ENCODE peak calls at places on chromosomes 5 and 9, in eight cellular contexts. One of them, this sample, is unnamed.

GRCh38 chr5:35239476-35239875 is 9.2 kb upstream of the PRLR start:
- DNase-seq in C1 segment of cervical spinal cord: no peak
- DNase-seq in activated naive CD4-positive, alpha-beta T cell treated with anti-CD3 and anti-CD28 coated beads for 36 hours: no peak
- DNase-seq in iPS DF 6.9: no peak
- DNase-seq in NCI-H1092: no peak
- DNase-seq in heart left ventricle: no peak
- DNase-seq in right cardiac atrium: no peak
- DNase-seq in M059J: no peak
- DNase-seq in this sample: no peak

GRCh38 chr5:142314129-142314528 is 10.7 kb downstream of the SPRY4 start:
- DNase-seq in C1 segment of cervical spinal cord: no peak
- DNase-seq in activated naive CD4-positive, alpha-beta T cell treated with anti-CD3 and anti-CD28 coated beads for 36 hours: no peak
- DNase-seq in iPS DF 6.9: no peak
- DNase-seq in NCI-H1092: no peak
- DNase-seq in heart left ventricle: no peak
- DNase-seq in right cardiac atrium: no peak
- DNase-seq in M059J: no peak
- DNase-seq in this sample: no peak

GRCh38 chr9:32378993-32379729 is 5.3 kb upstream of the ACO1 start:
- DNase-seq in C1 segment of cervical spinal cord: peak
- DNase-seq in activated naive CD4-positive, alpha-beta T cell treated with anti-CD3 and anti-CD28 coated beads for 36 hours: peak
- DNase-seq in iPS DF 6.9: peak
- DNase-seq in NCI-H1092: peak
- DNase-seq in heart left ventricle: peak
- DNase-seq in right cardiac atrium: no peak
- DNase-seq in M059J: peak
- DNase-seq in this sample: no peak

GRCh38 chr9:76987594-76988200 is 31.8 kb upstream of the FOXB2 start:
- DNase-seq in C1 segment of cervical spinal cord: peak
- DNase-seq in activated naive CD4-positive, alpha-beta T cell treated with anti-CD3 and anti-CD28 coated beads for 36 hours: peak
- DNase-seq in iPS DF 6.9: peak
- DNase-seq in NCI-H1092: peak
- DNase-seq in heart left ventricle: no peak
- DNase-seq in right cardiac atrium: no peak
- DNase-seq in M059J: peak
- DNase-seq in this sample: no peak

GRCh38 chr5:171207256-171207866 is 101.7 kb upstream of the TLX3 start:
- DNase-seq in C1 segment of cervical spinal cord: no peak
- DNase-seq in activated naive CD4-positive, alpha-beta T cell treated with anti-CD3 and anti-CD28 coated beads for 36 hours: peak
- DNase-seq in iPS DF 6.9: peak
- DNase-seq in NCI-H1092: no peak
- DNase-seq in heart left ventricle: no peak
- DNase-seq in right cardiac atrium: no peak
- DNase-seq in M059J: peak
- DNase-seq in this sample: peak

GRCh38 chr5:159207616-159208507 is 1.5 kb downstream of the RNF145 start:
- DNase-seq in C1 segment of cervical spinal cord: peak
- DNase-seq in activated naive CD4-positive, alpha-beta T cell treated with anti-CD3 and anti-CD28 coated beads for 36 hours: peak
- DNase-seq in iPS DF 6.9: no peak
- DNase-seq in NCI-H1092: no peak
- DNase-seq in heart left ventricle: peak
- DNase-seq in right cardiac atrium: peak
- DNase-seq in M059J: peak
- DNase-seq in this sample: peak

GRCh38 chr9:135506327-135507103 is 6.0 kb downstream of the MRPS2 start:
- DNase-seq in C1 segment of cervical spinal cord: no peak
- DNase-seq in activated naive CD4-positive, alpha-beta T cell treated with anti-CD3 and anti-CD28 coated beads for 36 hours: no peak
- DNase-seq in iPS DF 6.9: no peak
- DNase-seq in NCI-H1092: no peak
- DNase-seq in heart left ventricle: no peak
- DNase-seq in right cardiac atrium: peak
- DNase-seq in M059J: no peak
- DNase-seq in this sample: no peak

GRCh38 chr9:79868532-79869189 is 296.9 kb downstream of the TLE4 start:
- DNase-seq in C1 segment of cervical spinal cord: no peak
- DNase-seq in activated naive CD4-positive, alpha-beta T cell treated with anti-CD3 and anti-CD28 coated beads for 36 hours: no peak
- DNase-seq in iPS DF 6.9: no peak
- DNase-seq in NCI-H1092: no peak
- DNase-seq in heart left ventricle: no peak
- DNase-seq in right cardiac atrium: peak
- DNase-seq in M059J: no peak
- DNase-seq in this sample: no peak

GRCh38 chr5:149671544-149671943 is 58.6 kb upstream of the PPARGC1B start:
- DNase-seq in C1 segment of cervical spinal cord: no peak
- DNase-seq in activated naive CD4-positive, alpha-beta T cell treated with anti-CD3 and anti-CD28 coated beads for 36 hours: no peak
- DNase-seq in iPS DF 6.9: no peak
- DNase-seq in NCI-H1092: peak
- DNase-seq in heart left ventricle: no peak
- DNase-seq in right cardiac atrium: no peak
- DNase-seq in M059J: no peak
- DNase-seq in this sample: no peak

GRCh38 chr9:81317939-81318338 is 371.4 kb downstream of the TLE1 start:
- DNase-seq in C1 segment of cervical spinal cord: no peak
- DNase-seq in activated naive CD4-positive, alpha-beta T cell treated with anti-CD3 and anti-CD28 coated beads for 36 hours: no peak
- DNase-seq in iPS DF 6.9: no peak
- DNase-seq in NCI-H1092: no peak
- DNase-seq in heart left ventricle: no peak
- DNase-seq in right cardiac atrium: no peak
- DNase-seq in M059J: peak
- DNase-seq in this sample: no peak

GRCh38 chr9:134434896-134435506 is 108.7 kb downstream of the RXRA start:
- DNase-seq in C1 segment of cervical spinal cord: peak
- DNase-seq in activated naive CD4-positive, alpha-beta T cell treated with anti-CD3 and anti-CD28 coated beads for 36 hours: no peak
- DNase-seq in iPS DF 6.9: no peak
- DNase-seq in NCI-H1092: peak
- DNase-seq in heart left ventricle: peak
- DNase-seq in right cardiac atrium: peak
- DNase-seq in M059J: peak
- DNase-seq in this sample: peak

GRCh38 chr5:103245773-103246172 is 12.8 kb upstream of the MACIR start:
- DNase-seq in C1 segment of cervical spinal cord: no peak
- DNase-seq in activated naive CD4-positive, alpha-beta T cell treated with anti-CD3 and anti-CD28 coated beads for 36 hours: no peak
- DNase-seq in iPS DF 6.9: no peak
- DNase-seq in NCI-H1092: no peak
- DNase-seq in heart left ventricle: no peak
- DNase-seq in right cardiac atrium: no peak
- DNase-seq in M059J: no peak
- DNase-seq in this sample: no peak

GRCh38 chr9:132756214-132756799 is 86.0 kb downstream of the GTF3C4 start:
- DNase-seq in C1 segment of cervical spinal cord: no peak
- DNase-seq in activated naive CD4-positive, alpha-beta T cell treated with anti-CD3 and anti-CD28 coated beads for 36 hours: no peak
- DNase-seq in iPS DF 6.9: no peak
- DNase-seq in NCI-H1092: no peak
- DNase-seq in heart left ventricle: no peak
- DNase-seq in right cardiac atrium: no peak
- DNase-seq in M059J: no peak
- DNase-seq in this sample: no peak

GRCh38 chr9:104863180-104863883 is 64.6 kb downstream of the ABCA1 start:
- DNase-seq in C1 segment of cervical spinal cord: peak
- DNase-seq in activated naive CD4-positive, alpha-beta T cell treated with anti-CD3 and anti-CD28 coated beads for 36 hours: peak
- DNase-seq in iPS DF 6.9: peak
- DNase-seq in NCI-H1092: peak
- DNase-seq in heart left ventricle: peak
- DNase-seq in right cardiac atrium: peak
- DNase-seq in M059J: peak
- DNase-seq in this sample: peak

GRCh38 chr9:116495725-116496124 is 191.4 kb upstream of the TRIM32 start:
- DNase-seq in C1 segment of cervical spinal cord: no peak
- DNase-seq in activated naive CD4-positive, alpha-beta T cell treated with anti-CD3 and anti-CD28 coated beads for 36 hours: no peak
- DNase-seq in iPS DF 6.9: no peak
- DNase-seq in NCI-H1092: no peak
- DNase-seq in heart left ventricle: no peak
- DNase-seq in right cardiac atrium: no peak
- DNase-seq in M059J: no peak
- DNase-seq in this sample: no peak

GRCh38 chr9:899440-900184 is 58.1 kb downstream of the DMRT1 start:
- DNase-seq in C1 segment of cervical spinal cord: no peak
- DNase-seq in activated naive CD4-positive, alpha-beta T cell treated with anti-CD3 and anti-CD28 coated beads for 36 hours: no peak
- DNase-seq in iPS DF 6.9: no peak
- DNase-seq in NCI-H1092: no peak
- DNase-seq in heart left ventricle: no peak
- DNase-seq in right cardiac atrium: no peak
- DNase-seq in M059J: no peak
- DNase-seq in this sample: no peak

GRCh38 chr9:61671276-61671973 is 481.6 kb downstream of the SPATA31A7 start:
- DNase-seq in C1 segment of cervical spinal cord: no peak
- DNase-seq in activated naive CD4-positive, alpha-beta T cell treated with anti-CD3 and anti-CD28 coated beads for 36 hours: no peak
- DNase-seq in iPS DF 6.9: no peak
- DNase-seq in NCI-H1092: no peak
- DNase-seq in heart left ventricle: no peak
- DNase-seq in right cardiac atrium: no peak
- DNase-seq in M059J: no peak
- DNase-seq in this sample: no peak

GRCh38 chr5:83034552-83035181 is 42.5 kb downstream of the TMEM167A start:
- DNase-seq in C1 segment of cervical spinal cord: no peak
- DNase-seq in activated naive CD4-positive, alpha-beta T cell treated with anti-CD3 and anti-CD28 coated beads for 36 hours: no peak
- DNase-seq in iPS DF 6.9: no peak
- DNase-seq in NCI-H1092: peak
- DNase-seq in heart left ventricle: no peak
- DNase-seq in right cardiac atrium: no peak
- DNase-seq in M059J: no peak
- DNase-seq in this sample: no peak

GRCh38 chr9:68619636-68620035 is 79.0 kb upstream of the TMEM252 start:
- DNase-seq in C1 segment of cervical spinal cord: no peak
- DNase-seq in activated naive CD4-positive, alpha-beta T cell treated with anti-CD3 and anti-CD28 coated beads for 36 hours: no peak
- DNase-seq in iPS DF 6.9: no peak
- DNase-seq in NCI-H1092: no peak
- DNase-seq in heart left ventricle: no peak
- DNase-seq in right cardiac atrium: no peak
- DNase-seq in M059J: peak
- DNase-seq in this sample: no peak

GRCh38 chr9:93321220-93321610 is 130.3 kb upstream of the FAM120A start:
- DNase-seq in C1 segment of cervical spinal cord: no peak
- DNase-seq in activated naive CD4-positive, alpha-beta T cell treated with anti-CD3 and anti-CD28 coated beads for 36 hours: no peak
- DNase-seq in iPS DF 6.9: no peak
- DNase-seq in NCI-H1092: no peak
- DNase-seq in heart left ventricle: no peak
- DNase-seq in right cardiac atrium: no peak
- DNase-seq in M059J: no peak
- DNase-seq in this sample: no peak

GRCh38 chr5:62206150-62206829 is 99.7 kb upstream of the KIF2A start:
- DNase-seq in C1 segment of cervical spinal cord: no peak
- DNase-seq in activated naive CD4-positive, alpha-beta T cell treated with anti-CD3 and anti-CD28 coated beads for 36 hours: no peak
- DNase-seq in iPS DF 6.9: peak
- DNase-seq in NCI-H1092: no peak
- DNase-seq in heart left ventricle: no peak
- DNase-seq in right cardiac atrium: no peak
- DNase-seq in M059J: peak
- DNase-seq in this sample: no peak

GRCh38 chr5:96516631-96517071 is 83.6 kb upstream of the PCSK1 start:
- DNase-seq in C1 segment of cervical spinal cord: no peak
- DNase-seq in activated naive CD4-positive, alpha-beta T cell treated with anti-CD3 and anti-CD28 coated beads for 36 hours: no peak
- DNase-seq in iPS DF 6.9: no peak
- DNase-seq in NCI-H1092: no peak
- DNase-seq in heart left ventricle: no peak
- DNase-seq in right cardiac atrium: no peak
- DNase-seq in M059J: peak
- DNase-seq in this sample: no peak

GRCh38 chr9:20989923-20990341 is 41.5 kb downstream of the HACD4 start:
- DNase-seq in C1 segment of cervical spinal cord: peak
- DNase-seq in activated naive CD4-positive, alpha-beta T cell treated with anti-CD3 and anti-CD28 coated beads for 36 hours: no peak
- DNase-seq in iPS DF 6.9: no peak
- DNase-seq in NCI-H1092: peak
- DNase-seq in heart left ventricle: peak
- DNase-seq in right cardiac atrium: peak
- DNase-seq in M059J: peak
- DNase-seq in this sample: peak

GRCh38 chr9:136052433-136052880 is 42.6 kb downstream of the NACC2 start:
- DNase-seq in C1 segment of cervical spinal cord: peak
- DNase-seq in activated naive CD4-positive, alpha-beta T cell treated with anti-CD3 and anti-CD28 coated beads for 36 hours: no peak
- DNase-seq in iPS DF 6.9: no peak
- DNase-seq in NCI-H1092: no peak
- DNase-seq in heart left ventricle: peak
- DNase-seq in right cardiac atrium: peak
- DNase-seq in M059J: peak
- DNase-seq in this sample: no peak

GRCh38 chr9:34437006-34437925 is 21.1 kb downstream of the FAM219A start:
- DNase-seq in C1 segment of cervical spinal cord: no peak
- DNase-seq in activated naive CD4-positive, alpha-beta T cell treated with anti-CD3 and anti-CD28 coated beads for 36 hours: peak
- DNase-seq in iPS DF 6.9: peak
- DNase-seq in NCI-H1092: peak
- DNase-seq in heart left ventricle: peak
- DNase-seq in right cardiac atrium: peak
- DNase-seq in M059J: peak
- DNase-seq in this sample: peak

GRCh38 chr5:117488976-117489500 is 914.4 kb upstream of the SEMA6A start:
- DNase-seq in C1 segment of cervical spinal cord: no peak
- DNase-seq in activated naive CD4-positive, alpha-beta T cell treated with anti-CD3 and anti-CD28 coated beads for 36 hours: no peak
- DNase-seq in iPS DF 6.9: no peak
- DNase-seq in NCI-H1092: peak
- DNase-seq in heart left ventricle: no peak
- DNase-seq in right cardiac atrium: no peak
- DNase-seq in M059J: no peak
- DNase-seq in this sample: no peak

GRCh38 chr9:137355445-137356365 is 53.6 kb upstream of the NRARP start:
- DNase-seq in C1 segment of cervical spinal cord: no peak
- DNase-seq in activated naive CD4-positive, alpha-beta T cell treated with anti-CD3 and anti-CD28 coated beads for 36 hours: no peak
- DNase-seq in iPS DF 6.9: no peak
- DNase-seq in NCI-H1092: no peak
- DNase-seq in heart left ventricle: no peak
- DNase-seq in right cardiac atrium: peak
- DNase-seq in M059J: no peak
- DNase-seq in this sample: no peak

GRCh38 chr5:10354048-10354872 is 765 bp downstream of the MARCHF6 start:
- DNase-seq in C1 segment of cervical spinal cord: no peak
- DNase-seq in activated naive CD4-positive, alpha-beta T cell treated with anti-CD3 and anti-CD28 coated beads for 36 hours: peak
- DNase-seq in iPS DF 6.9: no peak
- DNase-seq in NCI-H1092: no peak
- DNase-seq in heart left ventricle: peak
- DNase-seq in right cardiac atrium: peak
- DNase-seq in M059J: peak
- DNase-seq in this sample: no peak

GRCh38 chr5:125829349-125829748 is 593.9 kb upstream of the GRAMD2B start:
- DNase-seq in C1 segment of cervical spinal cord: no peak
- DNase-seq in activated naive CD4-positive, alpha-beta T cell treated with anti-CD3 and anti-CD28 coated beads for 36 hours: no peak
- DNase-seq in iPS DF 6.9: no peak
- DNase-seq in NCI-H1092: no peak
- DNase-seq in heart left ventricle: no peak
- DNase-seq in right cardiac atrium: no peak
- DNase-seq in M059J: no peak
- DNase-seq in this sample: no peak